ENCODE peak calls at places on chromosomes 11 and 22, in nine cellular contexts. J is astrocyte; L is foreskin fibroblast; C is fibroblast of mammary gland; H is fibroblast of pulmonary artery; Y is midbrain; K is endothelial cell; D is NT2/D1; G is activated CD8-positive, alpha-beta memory T cell treated with anti-CD3 and anti-CD28 coated beads for 24 hours. B is an unnamed sample.

GRCh38 chr22:39625554-39626537 is 55.3 kb downstream of the CACNA1I start:
- DNase-seq in J (no peak), G (no peak), D (no peak), C (no peak), L (no peak), Y (no peak), H (no peak), K (no peak), B (no peak)

GRCh38 chr11:62545437-62546243 is 966 bp downstream of the AHNAK start:
- DNase-seq in H (peak), G (peak), D (peak), J (peak), L (peak), Y (peak), K (peak), C (peak), B (peak)

GRCh38 chr22:39815882-39816395 is 77.6 kb downstream of the ENTHD1 start:
- DNase-seq in L (peak), J (no peak), D (no peak), G (no peak), H (no peak), Y (no peak), C (peak), K (no peak), B (no peak)

GRCh38 chr11:103889679-103890078 is 146.8 kb upstream of the DDI1 start:
- DNase-seq in G (no peak), K (no peak), D (no peak), Y (no peak), C (no peak), J (no peak), H (no peak), L (no peak), B (peak)

GRCh38 chr11:130700092-130700491 is 216.2 kb downstream of the SNX19 start:
- DNase-seq in Y (no peak), L (no peak), C (no peak), K (no peak), J (no peak), D (no peak), H (no peak), G (no peak), B (no peak)

GRCh38 chr11:129724866-129725265 is 90.8 kb upstream of the TMEM45B start:
- DNase-seq in L (no peak), H (peak), J (no peak), Y (no peak), D (no peak), K (no peak), G (no peak), C (no peak), B (no peak)

GRCh38 chr22:30078320-30079311 is 1.6 kb upstream of the HORMAD2 start:
- DNase-seq in D (no peak), K (no peak), C (no peak), Y (no peak), L (no peak), G (no peak), J (no peak), H (no peak), B (no peak)

GRCh38 chr11:65972116-65972515 is 10.6 kb downstream of the SART1 start:
- DNase-seq in H (no peak), G (no peak), C (no peak), L (no peak), D (no peak), Y (no peak), K (no peak), J (no peak), B (no peak)

GRCh38 chr11:118004543-118005223 is 18.5 kb downstream of the IL10RA start:
- DNase-seq in G (peak), D (no peak), C (no peak), L (no peak), K (no peak), Y (no peak), J (no peak), H (no peak), B (no peak)

GRCh38 chr22:43886231-43886630 is 5.6 kb downstream of the PNPLA5 start:
- DNase-seq in J (no peak), G (no peak), K (no peak), H (no peak), L (no peak), C (no peak), D (no peak), Y (no peak), B (no peak)

GRCh38 chr22:44340271-44341239 is 27.8 kb upstream of the SHISAL1 start:
- DNase-seq in G (no peak), K (no peak), C (no peak), L (no peak), H (no peak), J (no peak), Y (no peak), D (no peak), B (no peak)

GRCh38 chr11:58963551-58964075 is 24.3 kb downstream of the GLYATL1 start:
- DNase-seq in Y (no peak), K (no peak), C (peak), G (no peak), L (peak), H (peak), J (peak), D (peak), B (peak)

GRCh38 chr11:19715373-19715772 is 2.7 kb downstream of the NAV2 start:
- DNase-seq in K (no peak), Y (no peak), G (no peak), L (peak), C (peak), D (no peak), H (peak), J (peak), B (peak)

GRCh38 chr11:72430743-72431570 is 3.4 kb downstream of the CLPB start:
- DNase-seq in C (peak), K (peak), H (peak), J (peak), L (peak), Y (peak), D (peak), G (peak), B (peak)

GRCh38 chr11:70437111-70437784 is 38.9 kb downstream of the CTTN start:
- DNase-seq in J (no peak), G (no peak), C (no peak), L (no peak), D (no peak), K (no peak), H (no peak), Y (no peak), B (no peak)

GRCh38 chr11:57499413-57499982 is 16.0 kb downstream of the SLC43A1 start:
- DNase-seq in G (peak), D (peak), Y (peak), K (peak), L (peak), H (peak), C (peak), J (peak), B (peak)

GRCh38 chr11:17531071-17531817 is 13.0 kb downstream of the USH1C start:
- DNase-seq in G (no peak), D (no peak), Y (no peak), K (no peak), J (peak), H (no peak), L (no peak), C (no peak), B (no peak)

GRCh38 chr22:17873804-17874203 is 99.5 kb upstream of the BID start:
- DNase-seq in Y (no peak), J (no peak), L (no peak), H (no peak), K (no peak), G (no peak), D (no peak), C (no peak), B (no peak)

GRCh38 chr11:995752-996420 is 40.6 kb downstream of the MUC6 start:
- DNase-seq in K (no peak), G (no peak), Y (no peak), C (peak), D (no peak), L (peak), J (peak), H (peak), B (no peak)

GRCh38 chr11:34052608-34053160 is 1.2 kb downstream of the CAPRIN1 start:
- DNase-seq in D (no peak), L (peak), H (no peak), J (no peak), Y (no peak), C (no peak), K (peak), G (peak), B (no peak)

GRCh38 chr11:23769214-23769613 is 727.6 kb upstream of the LUZP2 start:
- DNase-seq in D (no peak), G (no peak), J (no peak), H (no peak), C (peak), K (no peak), Y (no peak), L (no peak), B (no peak)

GRCh38 chr11:119805663-119806062 is 76.7 kb upstream of the NECTIN1 start:
- DNase-seq in Y (no peak), G (no peak), J (no peak), K (no peak), L (no peak), H (no peak), D (no peak), C (no peak), B (no peak)

GRCh38 chr22:38652858-38653257 is 3.3 kb downstream of the FAM227A start:
- DNase-seq in L (no peak), D (no peak), J (no peak), G (no peak), Y (no peak), C (no peak), K (no peak), H (no peak), B (no peak)

GRCh38 chr11:68583047-68583446 is 101.3 kb upstream of the GAL start:
- DNase-seq in L (peak), D (no peak), C (peak), J (peak), G (no peak), K (no peak), Y (no peak), H (peak), B (peak)

GRCh38 chr11:77353131-77353530 is 51.6 kb upstream of the GDPD4 start:
- DNase-seq in K (no peak), Y (no peak), L (no peak), D (no peak), G (no peak), H (no peak), C (no peak), J (peak), B (no peak)